ENCODE peak calls at places on chromosomes 5 and 9, in nine cellular contexts. F, U, P, X, L, M, Q, N and H are unnamed samples.

GRCh38 chr5:134026521-134027202 is 21.9 kb upstream of the VDAC1 start:
- DNase-seq in F (peak), U (peak), P (peak), X (no peak), L (peak), M (peak), Q (no peak), N (peak), H (peak)

GRCh38 chr9:37989632-37990155 is 79.3 kb downstream of the SHB start:
- DNase-seq in F (no peak), U (no peak), P (no peak), X (no peak), L (no peak), M (no peak), Q (no peak), N (no peak), H (no peak)

GRCh38 chr5:54454602-54455001 is 897 bp upstream of the HSPB3 start:
- DNase-seq in F (no peak), U (no peak), P (no peak), X (no peak), L (no peak), M (no peak), Q (no peak), N (no peak), H (no peak)

GRCh38 chr5:56501949-56502557 is 268.9 kb upstream of the ANKRD55 start:
- DNase-seq in F (no peak), U (no peak), P (no peak), X (no peak), L (no peak), M (no peak), Q (no peak), N (no peak), H (no peak)

GRCh38 chr5:66246621-66247020 is 102.5 kb downstream of the SREK1 start:
- DNase-seq in F (no peak), U (no peak), P (no peak), X (no peak), L (peak), M (peak), Q (peak), N (no peak), H (no peak)

GRCh38 chr9:37949576-37949975 is 45.6 kb upstream of the SLC25A51 start:
- DNase-seq in F (no peak), U (no peak), P (no peak), X (no peak), L (no peak), M (peak), Q (no peak), N (no peak), H (no peak)

GRCh38 chr5:139684881-139685749 is 37.0 kb downstream of the CXXC5 start:
- DNase-seq in F (peak), U (no peak), P (no peak), X (no peak), L (no peak), M (no peak), Q (no peak), N (no peak), H (no peak)

GRCh38 chr9:129873563-129873962 is 38.3 kb downstream of the USP20 start:
- DNase-seq in F (no peak), U (no peak), P (no peak), X (no peak), L (no peak), M (no peak), Q (no peak), N (no peak), H (no peak)

GRCh38 chr5:173472784-173473278 is 143.6 kb downstream of the BOD1 start:
- DNase-seq in F (no peak), U (no peak), P (no peak), X (no peak), L (peak), M (peak), Q (no peak), N (no peak), H (no peak)

GRCh38 chr9:134533850-134534585 is 107.6 kb upstream of the COL5A1 start:
- DNase-seq in F (no peak), U (no peak), P (no peak), X (no peak), L (no peak), M (no peak), Q (no peak), N (no peak), H (peak)

GRCh38 chr5:108642170-108642906 is 105.4 kb upstream of the FER start:
- DNase-seq in F (peak), U (peak), P (peak), X (peak), L (peak), M (peak), Q (no peak), N (peak), H (peak)

GRCh38 chr9:134340475-134341186 is 14.4 kb downstream of the RXRA start:
- DNase-seq in F (no peak), U (no peak), P (no peak), X (no peak), L (no peak), M (no peak), Q (no peak), N (no peak), H (peak)

GRCh38 chr5:135024956-135025729 is 8.9 kb downstream of the PITX1 start:
- DNase-seq in F (no peak), U (no peak), P (peak), X (no peak), L (no peak), M (peak), Q (no peak), N (peak), H (no peak)

GRCh38 chr5:169094586-169095409 is 206.1 kb downstream of the SLIT3 start:
- DNase-seq in F (no peak), U (no peak), P (no peak), X (no peak), L (no peak), M (peak), Q (no peak), N (peak), H (no peak)

GRCh38 chr9:84939766-84940165 is 270.2 kb downstream of the NTRK2 start:
- DNase-seq in F (no peak), U (no peak), P (no peak), X (no peak), L (no peak), M (no peak), Q (no peak), N (no peak), H (no peak)

GRCh38 chr9:95764920-95765319 is 110.6 kb upstream of the ERCC6L2 start:
- DNase-seq in F (no peak), U (peak), P (no peak), X (no peak), L (no peak), M (no peak), Q (no peak), N (no peak), H (no peak)

GRCh38 chr5:141841376-141841775 is 36.8 kb downstream of the PCDH1 start:
- DNase-seq in F (no peak), U (peak), P (no peak), X (no peak), L (no peak), M (no peak), Q (no peak), N (no peak), H (peak)

GRCh38 chr5:173954671-173955605 is 34.0 kb upstream of the C5orf47 start:
- DNase-seq in F (no peak), U (no peak), P (no peak), X (no peak), L (peak), M (peak), Q (no peak), N (no peak), H (no peak)

GRCh38 chr9:23826120-23826629 is at the start of gene ELAVL2:
- DNase-seq in F (peak), U (peak), P (peak), X (no peak), L (peak), M (peak), Q (peak), N (peak), H (peak)

GRCh38 chr9:135951889-135952663 is 9.1 kb downstream of the UBAC1 start:
- DNase-seq in F (no peak), U (peak), P (no peak), X (no peak), L (peak), M (peak), Q (no peak), N (peak), H (no peak)

GRCh38 chr5:132215329-132215728 is 12.3 kb downstream of the P4HA2 start:
- DNase-seq in F (no peak), U (no peak), P (no peak), X (no peak), L (peak), M (peak), Q (peak), N (peak), H (peak)

GRCh38 chr5:88732862-88733261 is 150.1 kb downstream of the MEF2C start:
- DNase-seq in F (no peak), U (no peak), P (no peak), X (no peak), L (no peak), M (no peak), Q (no peak), N (no peak), H (no peak)

GRCh38 chr9:127099664-127100063 is 22.8 kb downstream of the ANGPTL2 start:
- DNase-seq in F (no peak), U (no peak), P (no peak), X (no peak), L (no peak), M (no peak), Q (no peak), N (no peak), H (no peak)

GRCh38 chr9:30774326-30774725 is 1610.1 kb upstream of the ACO1 start:
- DNase-seq in F (no peak), U (no peak), P (no peak), X (no peak), L (no peak), M (no peak), Q (no peak), N (no peak), H (peak)

GRCh38 chr9:114893221-114893620 is 37.2 kb downstream of the TNFSF8 start:
- DNase-seq in F (no peak), U (no peak), P (no peak), X (no peak), L (no peak), M (no peak), Q (no peak), N (no peak), H (no peak)

GRCh38 chr5:83475540-83476469 is 4.3 kb downstream of the VCAN start:
- DNase-seq in F (no peak), U (no peak), P (no peak), X (no peak), L (peak), M (peak), Q (peak), N (no peak), H (no peak)

GRCh38 chr5:150710165-150710564 is 9.3 kb upstream of the RBM22 start:
- DNase-seq in F (no peak), U (no peak), P (peak), X (no peak), L (peak), M (peak), Q (no peak), N (no peak), H (no peak)

GRCh38 chr5:43037929-43038510 is 2.1 kb downstream of the ANXA2R start:
- DNase-seq in F (no peak), U (no peak), P (no peak), X (no peak), L (peak), M (peak), Q (peak), N (no peak), H (peak)

GRCh38 chr5:122089096-122089495 is 11.0 kb upstream of the LOX start:
- DNase-seq in F (peak), U (no peak), P (no peak), X (no peak), L (no peak), M (no peak), Q (no peak), N (no peak), H (no peak)

GRCh38 chr9:13811876-13812275 is 502.1 kb downstream of the NFIB start:
- DNase-seq in F (no peak), U (no peak), P (no peak), X (no peak), L (no peak), M (no peak), Q (no peak), N (no peak), H (no peak)

GRCh38 chr9:4301971-4302427 is 2.1 kb upstream of the GLIS3 start:
- DNase-seq in F (no peak), U (no peak), P (no peak), X (no peak), L (peak), M (peak), Q (peak), N (peak), H (no peak)

GRCh38 chr9:82353631-82354030 is 365.1 kb downstream of the SPATA31D1 start:
- DNase-seq in F (no peak), U (no peak), P (no peak), X (no peak), L (no peak), M (no peak), Q (no peak), N (no peak), H (no peak)

GRCh38 chr5:138033275-138033808 is 463 bp upstream of the FAM13B start:
- DNase-seq in F (peak), U (peak), P (no peak), X (no peak), L (peak), M (peak), Q (no peak), N (no peak), H (no peak)

GRCh38 chr9:98095401-98095800 is 23.6 kb downstream of the TRIM14 start:
- DNase-seq in F (no peak), U (no peak), P (no peak), X (no peak), L (no peak), M (no peak), Q (no peak), N (no peak), H (no peak)

GRCh38 chr5:1392801-1393565 is 48.1 kb upstream of the CLPTM1L start:
- DNase-seq in F (no peak), U (no peak), P (no peak), X (no peak), L (no peak), M (no peak), Q (no peak), N (no peak), H (no peak)

GRCh38 chr5:10724799-10725507 is 36.1 kb downstream of the DAP start:
- DNase-seq in F (no peak), U (no peak), P (peak), X (no peak), L (peak), M (peak), Q (peak), N (peak), H (no peak)